ENCODE peak calls at places on chromosomes 7 and 10, in seven cellular contexts. Z is GM12865; K is right lobe of liver; N is RCC 7860; T is right cardiac atrium; W is activated CD4-positive, alpha-beta T cell treated with anti-CD3 and anti-CD28 coated beads for 48 hours; G is stomach. U is an unnamed sample.

GRCh38 chr7:74725840-74726239 is 48.0 kb upstream of the NCF1 start:
- DNase-seq in Z (no peak), K (no peak), N (no peak), T (no peak), W (no peak), G (no peak), U (no peak)

GRCh38 chr10:23917251-23917908 is 291.6 kb upstream of the KIAA1217 start:
- DNase-seq in Z (peak), K (no peak), N (no peak), T (no peak), W (no peak), G (no peak), U (no peak)

GRCh38 chr10:84241185-84241790 is at the start of gene LRIT1:
- DNase-seq in Z (no peak), K (no peak), N (no peak), T (no peak), W (no peak), G (no peak), U (no peak)

GRCh38 chr10:46523881-46524470 is 32.5 kb downstream of the GPRIN2 start:
- DNase-seq in Z (no peak), K (peak), N (peak), T (no peak), W (peak), G (peak), U (no peak)

GRCh38 chr7:26172048-26172447 is 20.1 kb downstream of the NFE2L3 start:
- DNase-seq in Z (no peak), K (no peak), N (no peak), T (no peak), W (no peak), G (no peak), U (no peak)

GRCh38 chr7:151590071-151590800 is 70.5 kb upstream of the RHEB start:
- DNase-seq in Z (peak), K (no peak), N (no peak), T (no peak), W (no peak), G (no peak), U (no peak)

GRCh38 chr10:51397695-51398094 is 301.7 kb downstream of the CSTF2T start:
- DNase-seq in Z (no peak), K (peak), N (no peak), T (peak), W (no peak), G (peak), U (no peak)

GRCh38 chr7:50589362-50589761 is 24.2 kb upstream of the DDC start:
- DNase-seq in Z (no peak), K (no peak), N (no peak), T (no peak), W (no peak), G (no peak), U (no peak)

GRCh38 chr10:125023862-125024495 is 82.1 kb downstream of the ZRANB1 start:
- DNase-seq in Z (no peak), K (peak), N (no peak), T (peak), W (no peak), G (peak), U (no peak)

GRCh38 chr7:39700932-39701331 is 77.6 kb downstream of the RALA start:
- DNase-seq in Z (no peak), K (no peak), N (no peak), T (peak), W (no peak), G (no peak), U (no peak)

GRCh38 chr7:108014747-108015682 is 12.1 kb upstream of the LAMB1 start:
- DNase-seq in Z (no peak), K (no peak), N (peak), T (no peak), W (no peak), G (no peak), U (no peak)

GRCh38 chr7:19754521-19755116 is 18.8 kb downstream of the TMEM196 start:
- DNase-seq in Z (peak), K (no peak), N (peak), T (no peak), W (no peak), G (no peak), U (peak)

GRCh38 chr10:3631709-3632330 is 153.2 kb downstream of the KLF6 start:
- DNase-seq in Z (no peak), K (no peak), N (peak), T (no peak), W (no peak), G (no peak), U (no peak)

GRCh38 chr10:47361293-47361692 is 13.1 kb downstream of the RBP3 start:
- DNase-seq in Z (peak), K (peak), N (no peak), T (no peak), W (peak), G (peak), U (peak)

U was measured in ACHN.